ENCODE peak calls at places on chromosomes 1 and 21, in four cellular contexts. E is fibroblast of lung, K is fibroblast of mammary gland, O is GM12865. Y is an unnamed sample.

GRCh38 chr1:211566431-211567025 is 12.4 kb downstream of the SLC30A1 start:
- DNase-seq in E (no peak), K (no peak), O (peak; percentile 81), Y (no peak)

GRCh38 chr1:177825276-177825903 is 144.5 kb downstream of the SEC16B start:
- DNase-seq in O (peak; percentile 62), E (no peak), K (no peak), Y (no peak)

GRCh38 chr1:215277537-215277936 is 195.0 kb downstream of the KCNK2 start:
- DNase-seq in O (no peak), K (peak; percentile 78), E (peak; percentile 48), Y (peak; percentile 71)

GRCh38 chr1:71285529-71285928 is 204.7 kb upstream of the ZRANB2 start:
- DNase-seq in K (no peak), O (no peak), E (no peak), Y (no peak)

GRCh38 chr21:42567861-42568260 is 54.2 kb downstream of the SLC37A1 start:
- DNase-seq in E (no peak), O (no peak), K (no peak), Y (no peak)

GRCh38 chr1:44012941-44013609 is 18.2 kb downstream of the SLC6A9 start:
- DNase-seq in K (no peak), E (no peak), O (no peak), Y (no peak)

GRCh38 chr1:221722254-221723017 is 19.5 kb downstream of the DUSP10 start:
- DNase-seq in E (no peak), O (no peak), K (no peak), Y (no peak)

GRCh38 chr1:9218917-9219316 is 15.7 kb upstream of the H6PD start:
- DNase-seq in E (no peak), O (no peak), K (no peak), Y (no peak)

GRCh38 chr1:26493905-26494304 is 21.7 kb downstream of the HMGN2 start:
- DNase-seq in O (no peak), E (no peak), K (no peak), Y (no peak)

GRCh38 chr1:23023174-23023573 is 3.9 kb downstream of the KDM1A start:
- DNase-seq in O (no peak), E (no peak), K (no peak), Y (no peak)
- H3K4me3 ChIP-seq in O (no peak overlapping the region), E (no peak overlapping the region), K (no peak overlapping the region), Y (no peak overlapping the region)

GRCh38 chr1:55848906-55849305 is 633.7 kb upstream of the USP24 start:
- DNase-seq in E (peak; percentile 34), O (no peak), K (peak; percentile 80), Y (peak; percentile 70)
- TF ChIP-seq CTCF in E (peak; percentile 43), O (no peak), K (peak; percentile 62), Y (peak; percentile 52)

GRCh38 chr21:45556302-45556644 is 14.0 kb upstream of the SLC19A1 start:
- DNase-seq in K (no peak), E (no peak), O (no peak), Y (no peak)
- H3K4me3 ChIP-seq in K (no peak overlapping the region), E (peak overlapping the region; percentile 58), O (no peak overlapping the region), Y (peak overlapping the region; percentile 9)

DNA sequence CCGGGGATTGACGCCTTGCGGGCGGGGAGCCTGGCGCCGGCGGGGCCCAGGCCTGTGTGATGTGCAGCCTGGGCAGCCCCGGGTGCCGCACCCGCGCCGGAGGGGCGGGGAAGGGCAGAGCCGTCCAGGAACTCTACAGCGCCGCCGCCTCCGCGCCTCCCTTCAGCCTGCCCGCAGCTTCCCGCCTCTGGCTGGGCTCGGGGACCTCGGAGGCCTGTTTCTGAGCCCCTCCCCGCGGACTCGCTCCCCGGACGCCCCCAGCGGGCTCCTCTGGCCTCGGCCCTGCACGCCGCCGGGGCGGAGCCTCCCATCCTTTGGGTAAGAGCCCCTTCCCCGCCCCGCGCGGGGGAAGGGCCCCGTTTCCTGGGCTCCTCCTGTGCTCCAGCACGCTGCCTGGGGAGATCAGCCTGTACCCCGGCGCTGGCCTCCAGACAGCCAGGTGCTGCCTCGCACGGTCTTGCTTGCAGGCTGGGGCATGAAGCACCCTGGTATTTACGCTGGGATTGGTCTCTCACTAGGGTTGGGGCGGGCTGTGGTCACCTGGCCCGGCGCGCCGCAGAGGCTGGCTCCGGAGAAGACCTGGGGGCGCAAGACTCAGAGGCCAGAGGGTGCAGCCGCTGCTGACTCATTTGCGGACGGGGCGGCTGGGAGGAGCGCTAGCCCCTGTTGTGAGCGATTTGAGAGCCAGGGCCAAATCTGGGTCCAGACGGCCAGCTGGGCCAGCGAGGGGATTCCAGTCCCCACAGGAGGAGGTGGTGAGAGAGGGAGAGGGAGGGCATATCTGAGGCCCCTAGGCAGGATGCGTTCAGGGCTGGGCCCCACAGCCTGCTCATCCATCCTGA is 5.7 kb upstream of the ACOT11 start:
- DNase-seq in O (peak; percentile 65), K (peak; percentile 38), E (peak; percentile 86), Y (peak; percentile 40)
- TF ChIP-seq CTCF in O (no peak), K (no peak), E (no peak), Y (no peak)

GRCh38 chr1:23100074-23100748 is 68.4 kb downstream of the LUZP1 start:
- DNase-seq in K (peak; percentile 97), E (peak; percentile 97), O (peak; percentile 32), Y (peak; percentile 98)
- H3K4me3 ChIP-seq in K (no peak overlapping the region), E (no peak overlapping the region), O (no peak overlapping the region), Y (no peak overlapping the region)

GRCh38 chr21:22438428-22439086 is 1440.3 kb downstream of the NCAM2 start:
- DNase-seq in E (no peak), K (no peak), O (no peak), Y (no peak)
- TF ChIP-seq CTCF in E (no peak), K (no peak), O (no peak), Y (no peak)

GRCh38 chr1:111221633-111222286 is 5.8 kb upstream of the CHI3L2 start:
- DNase-seq in E (peak; percentile 36), K (no peak), O (peak; percentile 99), Y (no peak)
- H3K4me3 ChIP-seq in E (no peak overlapping the region), K (no peak overlapping the region), O (peak overlapping the region; percentile 51), Y (no peak overlapping the region)

Y was measured in AG10803.